ENCODE peak calls at places on chromosomes 12 and 14, in four cellular contexts. One of them, this sample, is unnamed. For H3K4me1, the result is how much of the 10 kb centered on the place peaks cover.

GRCh38 chr12:57759360-57759980 is 4.6 kb downstream of the MARCHF9 start:
- DNase-seq in heart right ventricle: no peak
- DNase-seq in tibial artery: no peak
- DNase-seq in A549: no peak
- DNase-seq in this sample: no peak

GRCh38 chr12:64611430-64612286 is 1.4 kb downstream of the RASSF3 start:
- DNase-seq in heart right ventricle: peak
- DNase-seq in A549: no peak
- DNase-seq in tibial artery: peak
- DNase-seq in this sample: no peak

GRCh38 chr12:6384499-6385436 is 806 bp downstream of the LTBR start:
- DNase-seq in A549: no peak
- DNase-seq in tibial artery: no peak
- DNase-seq in heart right ventricle: no peak
- DNase-seq in this sample: no peak

GRCh38 chr12:7645395-7646177 is 20.1 kb downstream of the APOBEC1 start:
- DNase-seq in A549: peak
- DNase-seq in heart right ventricle: no peak
- DNase-seq in tibial artery: no peak
- DNase-seq in this sample: no peak

GRCh38 chr14:92960706-92961566 is 38.0 kb downstream of the CHGA start:
- DNase-seq in tibial artery: no peak
- DNase-seq in heart right ventricle: no peak
- DNase-seq in A549: peak
- DNase-seq in this sample: no peak

GRCh38 chr14:79699206-79699605 is 512.1 kb downstream of the DIO2 start:
- DNase-seq in tibial artery: no peak
- DNase-seq in A549: no peak
- DNase-seq in heart right ventricle: no peak
- DNase-seq in this sample: no peak

GRCh38 chr14:22432348-22432976 is 156.6 kb downstream of the DAD1 start:
- DNase-seq in tibial artery: peak
- DNase-seq in heart right ventricle: peak
- DNase-seq in A549: peak
- DNase-seq in this sample: no peak

GRCh38 chr12:91163116-91163515 is 19.5 kb downstream of the DCN start:
- DNase-seq in A549: no peak
- DNase-seq in heart right ventricle: no peak
- DNase-seq in tibial artery: no peak
- DNase-seq in this sample: no peak

GRCh38 chr14:28596336-28596735 is 170.3 kb upstream of the FOXG1 start:
- DNase-seq in A549: no peak
- DNase-seq in tibial artery: no peak
- DNase-seq in heart right ventricle: no peak
- DNase-seq in this sample: no peak

GRCh38 chr12:26195641-26196423 is 459 bp downstream of the SSPN start:
- DNase-seq in tibial artery: peak
- DNase-seq in heart right ventricle: peak
- DNase-seq in A549: peak
- DNase-seq in this sample: no peak

GRCh38 chr14:33026850-33027420 is 88.3 kb downstream of the NPAS3 start:
- DNase-seq in A549: no peak
- DNase-seq in heart right ventricle: peak
- DNase-seq in tibial artery: no peak
- DNase-seq in this sample: no peak

GRCh38 chr14:99788713-99789112 is 4.5 kb upstream of the EML1 start:
- DNase-seq in A549: no peak
- DNase-seq in heart right ventricle: no peak
- DNase-seq in tibial artery: no peak
- DNase-seq in this sample: no peak
- H3K4me1 ChIP-seq in A549: under half
- H3K4me1 ChIP-seq in heart right ventricle: under half
- H3K4me1 ChIP-seq in tibial artery: under half
- H3K4me1 ChIP-seq in this sample: under half

GRCh38 chr12:41956353-41956752 is 188.3 kb downstream of the GXYLT1 start:
- DNase-seq in tibial artery: no peak
- DNase-seq in heart right ventricle: no peak
- DNase-seq in A549: no peak
- DNase-seq in this sample: no peak
- H3K27ac ChIP-seq in tibial artery: peak
- H3K27ac ChIP-seq in heart right ventricle: no peak
- H3K27ac ChIP-seq in A549: no peak
- H3K27ac ChIP-seq in this sample: no peak

DNA sequence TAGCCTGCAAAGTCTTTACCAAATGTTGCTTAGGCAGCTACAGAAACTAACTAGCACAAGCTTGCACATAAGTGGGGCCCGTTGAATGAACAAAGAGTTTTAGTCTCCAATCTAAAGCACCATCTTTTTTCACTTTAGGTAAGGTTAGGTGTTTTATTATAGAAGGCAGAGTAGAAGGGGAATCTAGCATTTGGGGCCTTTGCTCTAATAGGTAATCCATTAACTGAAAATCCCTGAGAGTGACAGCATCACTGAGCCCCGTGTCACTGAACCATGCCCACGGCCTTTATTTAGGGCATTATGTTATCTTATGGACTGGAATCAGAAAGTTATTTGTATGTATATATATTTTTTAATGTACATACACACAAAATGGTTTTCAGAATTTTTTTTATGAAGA is 25.1 kb downstream of the CPNE8 start:
- DNase-seq in tibial artery: no peak
- DNase-seq in A549: no peak
- DNase-seq in heart right ventricle: no peak
- DNase-seq in this sample: no peak
- H3K4me1 ChIP-seq in tibial artery: under half
- H3K4me1 ChIP-seq in A549: under half
- H3K4me1 ChIP-seq in heart right ventricle: under half
- H3K4me1 ChIP-seq in this sample: under half

GRCh38 chr12:66713984-66714383 is 35.1 kb upstream of the GRIP1 start:
- DNase-seq in tibial artery: no peak
- DNase-seq in A549: no peak
- DNase-seq in heart right ventricle: no peak
- DNase-seq in this sample: no peak
- H3K27ac ChIP-seq in tibial artery: no peak
- H3K27ac ChIP-seq in A549: no peak
- H3K27ac ChIP-seq in heart right ventricle: no peak
- H3K27ac ChIP-seq in this sample: no peak

GRCh38 chr14:75449703-75450102 is 21.9 kb downstream of the JDP2 start:
- DNase-seq in A549: no peak
- DNase-seq in tibial artery: no peak
- DNase-seq in heart right ventricle: no peak
- DNase-seq in this sample: no peak
- H3K4me1 ChIP-seq in A549: half or more
- H3K4me1 ChIP-seq in tibial artery: under half
- H3K4me1 ChIP-seq in heart right ventricle: half or more
- H3K4me1 ChIP-seq in this sample: under half

GRCh38 chr14:24311837-24312615 is 724 bp downstream of the LTB4R start:
- DNase-seq in heart right ventricle: no peak
- DNase-seq in A549: no peak
- DNase-seq in tibial artery: no peak
- DNase-seq in this sample: no peak
- H3K27ac ChIP-seq in heart right ventricle: peak
- H3K27ac ChIP-seq in A549: no peak
- H3K27ac ChIP-seq in tibial artery: peak
- H3K27ac ChIP-seq in this sample: no peak

GRCh38 chr14:69664865-69665526 is 53.6 kb downstream of the SUSD6 start:
- DNase-seq in A549: no peak
- DNase-seq in heart right ventricle: peak
- DNase-seq in tibial artery: no peak
- DNase-seq in this sample: no peak
- H3K4me1 ChIP-seq in A549: half or more
- H3K4me1 ChIP-seq in heart right ventricle: half or more
- H3K4me1 ChIP-seq in tibial artery: half or more
- H3K4me1 ChIP-seq in this sample: under half

This sample was measured in RWPE2.